ENCODE peak calls at places on chromosomes 11 and 22, in four cellular contexts. One of them, this sample, is unnamed.

GRCh38 chr11:61541568-61541967 is 33.0 kb downstream of the LRRC10B start:
- DNase-seq in H1: no peak
- DNase-seq in H9: peak
- DNase-seq in IMR-90: peak
- DNase-seq in this sample: peak

GRCh38 chr11:115462004-115462541 is 42.1 kb downstream of the CADM1 start:
- DNase-seq in H9: peak
- DNase-seq in H1: no peak
- DNase-seq in IMR-90: peak
- DNase-seq in this sample: peak

GRCh38 chr11:10441652-10442503 is 13.2 kb upstream of the AMPD3 start:
- DNase-seq in H9: no peak
- DNase-seq in H1: no peak
- DNase-seq in IMR-90: no peak
- DNase-seq in this sample: no peak

GRCh38 chr11:36372101-36372767 is 76.1 kb downstream of the PRR5L start:
- DNase-seq in IMR-90: peak
- DNase-seq in H1: no peak
- DNase-seq in H9: no peak
- DNase-seq in this sample: no peak

GRCh38 chr11:115348404-115348803 is 155.8 kb downstream of the CADM1 start:
- DNase-seq in IMR-90: no peak
- DNase-seq in H9: no peak
- DNase-seq in H1: no peak
- DNase-seq in this sample: no peak

GRCh38 chr11:128451651-128452470 is 135.5 kb downstream of the ETS1 start:
- DNase-seq in H1: no peak
- DNase-seq in IMR-90: peak
- DNase-seq in H9: peak
- DNase-seq in this sample: no peak

GRCh38 chr22:36775589-36775965 is 342 bp downstream of the IFT27 start:
- DNase-seq in H9: no peak
- DNase-seq in H1: no peak
- DNase-seq in IMR-90: peak
- DNase-seq in this sample: peak

GRCh38 chr11:43989162-43989961 is 46.9 kb downstream of the C11orf96 start:
- DNase-seq in H9: peak
- DNase-seq in IMR-90: no peak
- DNase-seq in H1: no peak
- DNase-seq in this sample: peak

GRCh38 chr11:68173926-68174325 is 39.2 kb downstream of the KMT5B start:
- DNase-seq in H9: no peak
- DNase-seq in H1: no peak
- DNase-seq in IMR-90: no peak
- DNase-seq in this sample: no peak

GRCh38 chr11:68525930-68526329 is 65.4 kb downstream of the PPP6R3 start:
- DNase-seq in H9: no peak
- DNase-seq in H1: no peak
- DNase-seq in IMR-90: peak
- DNase-seq in this sample: no peak

GRCh38 chr11:69881467-69882269 is 62.5 kb upstream of the FGF3 start:
- DNase-seq in H1: no peak
- DNase-seq in H9: peak
- DNase-seq in IMR-90: no peak
- DNase-seq in this sample: peak

DNA sequence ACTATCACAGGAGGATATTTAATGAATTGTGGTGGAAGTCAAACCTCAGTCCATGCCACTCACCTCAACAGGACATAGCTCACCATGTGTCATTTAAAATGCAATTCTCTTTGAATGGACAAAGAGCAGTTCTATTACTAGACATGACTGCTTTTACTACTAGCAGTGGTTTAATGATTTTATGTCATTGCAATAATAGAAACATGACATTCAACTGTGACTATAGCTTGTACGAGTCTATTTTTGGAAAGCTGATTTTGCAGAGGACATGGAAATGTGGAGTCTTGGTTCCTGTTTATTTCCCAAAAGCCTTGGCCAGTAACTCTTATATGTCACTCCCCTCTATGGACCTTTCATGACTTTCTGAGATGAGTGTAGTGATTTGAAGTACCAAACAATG is 233.6 kb downstream of the LRRC4C start:
- DNase-seq in H1: no peak
- DNase-seq in H9: no peak
- DNase-seq in IMR-90: no peak
- DNase-seq in this sample: no peak
- H4K5ac ChIP-seq in H1: no peak
- H4K5ac ChIP-seq in H9: no peak
- H4K5ac ChIP-seq in IMR-90: no peak
- H4K5ac ChIP-seq in this sample: no peak

GRCh38 chr22:45129703-45130524 is 33.8 kb upstream of the NUP50 start:
- DNase-seq in IMR-90: no peak
- DNase-seq in H9: no peak
- DNase-seq in H1: no peak
- DNase-seq in this sample: no peak

GRCh38 chr22:45134313-45134712 is 29.4 kb upstream of the NUP50 start:
- DNase-seq in H9: no peak
- DNase-seq in IMR-90: no peak
- DNase-seq in H1: no peak
- DNase-seq in this sample: no peak

GRCh38 chr22:45136594-45136993 is 27.1 kb upstream of the NUP50 start:
- DNase-seq in H1: no peak
- DNase-seq in H9: no peak
- DNase-seq in IMR-90: no peak
- DNase-seq in this sample: no peak

GRCh38 chr22:45127866-45128265 is 35.9 kb upstream of the NUP50 start:
- DNase-seq in IMR-90: peak
- DNase-seq in H1: no peak
- DNase-seq in H9: no peak
- DNase-seq in this sample: no peak

DNA sequence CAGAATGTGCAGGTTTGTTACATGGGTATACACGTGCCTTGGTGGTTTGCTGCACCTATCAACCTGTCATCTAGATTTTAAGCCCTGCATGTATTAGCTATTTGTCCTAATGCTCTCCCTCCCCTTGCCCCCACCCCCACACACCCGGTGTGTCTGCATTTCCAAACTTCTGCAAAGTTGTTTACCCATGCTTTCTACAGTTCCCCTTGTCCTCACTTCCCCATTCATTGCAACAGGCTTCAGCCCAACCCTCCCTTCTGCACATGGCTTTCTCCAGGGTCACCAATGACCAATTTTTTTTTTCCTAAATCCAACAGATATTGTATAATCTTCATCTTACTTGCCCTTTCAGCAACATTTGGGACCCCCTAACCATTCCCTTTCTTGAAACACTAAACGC is 32.0 kb upstream of the NUP50 start:
- DNase-seq in H9: no peak
- DNase-seq in H1: no peak
- DNase-seq in IMR-90: no peak
- DNase-seq in this sample: no peak
- H3K4me2 ChIP-seq in H9: no peak
- H3K4me2 ChIP-seq in H1: no peak
- H3K4me2 ChIP-seq in IMR-90: no peak
- H3K4me2 ChIP-seq in this sample: no peak

GRCh38 chr22:45526768-45527360 is 24.2 kb downstream of the FBLN1 start:
- DNase-seq in H9: no peak
- DNase-seq in H1: no peak
- DNase-seq in IMR-90: peak
- DNase-seq in this sample: no peak

GRCh38 chr22:45524157-45524556 is 21.5 kb downstream of the FBLN1 start:
- DNase-seq in H1: no peak
- DNase-seq in H9: no peak
- DNase-seq in IMR-90: no peak
- DNase-seq in this sample: no peak

GRCh38 chr22:45524966-45525365 is 22.3 kb downstream of the FBLN1 start:
- DNase-seq in H1: no peak
- DNase-seq in H9: no peak
- DNase-seq in IMR-90: no peak
- DNase-seq in this sample: no peak

GRCh38 chr22:45526263-45526662 is 23.6 kb downstream of the FBLN1 start:
- DNase-seq in H9: no peak
- DNase-seq in IMR-90: no peak
- DNase-seq in H1: no peak
- DNase-seq in this sample: no peak

GRCh38 chr22:45525480-45525879 is 22.8 kb downstream of the FBLN1 start:
- DNase-seq in H1: no peak
- DNase-seq in IMR-90: no peak
- DNase-seq in H9: no peak
- DNase-seq in this sample: no peak
- H3K27ac ChIP-seq in H1: no peak
- H3K27ac ChIP-seq in IMR-90: no peak
- H3K27ac ChIP-seq in H9: no peak
- H3K27ac ChIP-seq in this sample: no peak

DNA sequence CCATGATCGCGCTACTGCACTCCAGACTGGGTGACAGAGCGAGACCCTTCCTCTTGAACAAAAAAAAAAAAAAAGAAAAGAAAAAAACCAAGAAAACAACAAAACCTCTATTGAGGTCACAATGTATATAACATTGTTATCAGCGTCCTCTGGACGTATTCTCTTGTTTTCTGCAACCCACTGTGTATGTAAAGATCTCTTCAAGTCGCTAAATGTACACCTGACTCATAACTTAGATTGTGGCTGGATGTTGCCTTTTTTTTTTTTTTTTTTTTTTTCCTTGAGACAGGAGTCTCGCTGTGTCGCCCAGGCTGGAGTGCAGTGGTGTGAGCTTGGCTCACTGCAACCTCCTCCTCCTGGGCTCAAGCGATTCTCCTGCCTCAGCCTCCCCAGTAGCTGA is 1.4 kb upstream of the YPEL1 start:
- DNase-seq in H9: no peak
- DNase-seq in IMR-90: no peak
- DNase-seq in H1: no peak
- DNase-seq in this sample: no peak
- H4K5ac ChIP-seq in H9: no peak
- H4K5ac ChIP-seq in IMR-90: no peak
- H4K5ac ChIP-seq in H1: no peak
- H4K5ac ChIP-seq in this sample: no peak

DNA sequence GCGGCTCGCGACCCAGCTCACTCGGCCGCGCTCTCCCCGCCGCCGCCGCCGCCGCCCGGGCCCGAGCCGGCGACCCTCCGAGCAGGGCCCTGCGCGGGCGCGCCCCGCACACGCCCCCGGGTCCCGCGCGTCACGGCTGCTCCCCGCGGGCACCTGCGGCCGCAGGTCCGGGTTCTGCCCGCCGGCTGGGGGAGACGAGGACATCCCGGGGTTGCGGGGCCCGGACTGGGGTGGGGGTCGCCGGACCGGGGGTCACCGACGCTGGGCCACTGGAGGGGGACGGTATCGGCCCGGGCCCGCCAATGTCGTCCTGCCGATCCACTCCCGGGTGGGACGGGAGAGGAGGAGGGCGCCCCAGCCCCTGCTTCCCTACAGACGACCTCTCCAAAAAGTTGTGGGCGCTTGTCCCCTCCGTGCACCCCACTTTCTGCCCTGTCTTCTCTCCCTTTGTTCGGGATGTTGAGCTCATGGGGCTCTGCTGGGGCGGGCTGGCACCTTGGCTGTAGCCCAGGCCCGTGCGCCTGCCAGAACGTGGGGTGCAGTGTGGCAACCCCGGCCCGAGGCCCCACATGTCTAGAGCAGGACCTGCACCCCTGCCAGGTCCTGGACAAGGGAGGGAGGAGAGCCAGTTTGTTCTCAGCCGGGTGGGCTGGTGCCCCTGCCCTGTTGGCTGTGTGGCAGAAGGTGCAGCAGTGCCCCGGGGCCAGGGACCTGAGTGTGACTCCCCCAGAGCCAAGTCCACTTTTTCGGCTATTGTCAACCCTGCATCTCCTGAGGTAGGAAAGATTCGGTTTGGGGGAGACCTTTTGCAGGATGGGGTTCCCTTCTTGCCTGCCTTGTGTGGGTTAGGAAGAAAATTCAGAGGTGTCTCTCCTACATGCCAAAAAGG is 40.2 kb upstream of the CELSR1 start:
- DNase-seq in H9: peak
- DNase-seq in IMR-90: no peak
- DNase-seq in H1: no peak
- DNase-seq in this sample: no peak
- H3K4me2 ChIP-seq in H9: peak
- H3K4me2 ChIP-seq in IMR-90: peak
- H3K4me2 ChIP-seq in H1: peak
- H3K4me2 ChIP-seq in this sample: peak

DNA sequence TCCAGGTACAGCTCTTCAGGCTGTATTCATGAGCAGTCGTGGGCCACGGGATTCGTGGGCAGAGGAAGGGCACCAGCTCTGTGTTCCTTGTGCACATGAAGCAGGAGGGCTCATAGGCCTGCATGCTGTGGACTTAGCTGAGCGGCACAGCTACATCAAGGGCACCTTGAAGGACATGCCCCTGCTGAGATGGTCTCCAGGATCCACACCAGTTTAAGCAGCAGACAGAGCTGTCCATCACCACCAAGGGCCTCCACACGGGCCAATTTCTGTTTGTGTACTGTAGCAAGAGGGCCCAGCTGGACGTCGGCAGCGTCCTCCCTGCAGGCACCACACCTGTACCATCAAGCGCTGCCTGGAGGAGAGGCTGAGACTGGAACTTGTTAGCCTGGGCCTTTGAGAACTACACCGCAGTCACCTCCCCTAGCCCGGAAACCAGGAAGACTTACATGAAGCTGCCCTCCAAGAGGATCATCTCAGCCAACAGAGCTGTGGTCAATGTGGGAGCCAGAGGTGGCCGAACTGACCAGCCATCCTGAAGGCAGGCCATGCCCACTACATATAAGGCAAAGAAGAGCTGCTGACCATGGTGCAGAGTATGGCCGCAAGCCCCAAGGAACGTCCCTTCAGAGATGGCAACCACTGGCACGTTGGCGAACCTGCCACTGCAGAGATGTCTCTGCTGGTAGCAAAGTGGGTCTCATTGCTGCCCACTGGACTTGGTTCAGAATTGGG is 32.7 kb upstream of the GNB1L start:
- DNase-seq in H1: no peak
- DNase-seq in IMR-90: no peak
- DNase-seq in H9: no peak
- DNase-seq in this sample: no peak
- H3K27ac ChIP-seq in H1: no peak
- H3K27ac ChIP-seq in IMR-90: peak
- H3K27ac ChIP-seq in H9: no peak
- H3K27ac ChIP-seq in this sample: no peak

This sample was measured in mesendoderm.